ENCODE peak calls at places on chromosome 6, in nine cellular contexts. C, D, K, G, U, J, R, F and V are unnamed samples.

GRCh38 chr6:127300411-127300810 is 33.7 kb downstream of the RNF146 start:
- DNase-seq in C (no peak), D (peak; percentile 6), K (no peak), G (peak; percentile 20), U (no peak), J (no peak), R (no peak), F (no peak), V (peak; percentile 55)

GRCh38 chr6:36600564-36601146 is 6.5 kb downstream of the SRSF3 start:
- DNase-seq in C (no peak), D (no peak), K (no peak), G (no peak), U (no peak), J (no peak), R (no peak), F (no peak), V (no peak)

GRCh38 chr6:54173084-54173483 is 61.8 kb downstream of the MLIP start:
- DNase-seq in C (no peak), D (no peak), K (no peak), G (no peak), U (no peak), J (no peak), R (no peak), F (no peak), V (no peak)

GRCh38 chr6:92708270-92708669 is 711.1 kb downstream of the EPHA7 start:
- DNase-seq in C (no peak), D (no peak), K (no peak), G (no peak), U (no peak), J (no peak), R (no peak), F (no peak), V (no peak)

GRCh38 chr6:133132583-133132982 is 108.6 kb upstream of the EYA4 start:
- DNase-seq in C (no peak), D (no peak), K (no peak), G (no peak), U (no peak), J (no peak), R (peak; percentile 11), F (no peak), V (peak; percentile 45)

GRCh38 chr6:152124432-152125074 is 317.1 kb downstream of the ESR1 start:
- DNase-seq in C (peak; percentile 56), D (peak; percentile 56), K (no peak), G (peak; percentile 17), U (peak; percentile 43), J (peak; percentile 54), R (peak; percentile 57), F (no peak), V (peak; percentile 62)

GRCh38 chr6:11381801-11382513 is 149.5 kb upstream of the NEDD9 start:
- DNase-seq in C (no peak), D (no peak), K (peak; percentile 61), G (no peak), U (no peak), J (no peak), R (no peak), F (peak; percentile 92), V (no peak)

GRCh38 chr6:36851149-36851614 is 11.9 kb upstream of the CPNE5 start:
- DNase-seq in C (peak; percentile 37), D (peak; percentile 45), K (no peak), G (no peak), U (peak; percentile 84), J (peak; percentile 69), R (peak; percentile 61), F (no peak), V (peak; percentile 86)

GRCh38 chr6:163955752-163956151 is 541.2 kb downstream of the QKI start:
- DNase-seq in C (no peak), D (no peak), K (no peak), G (no peak), U (no peak), J (no peak), R (no peak), F (no peak), V (no peak)

GRCh38 chr6:35960192-35960591 is 39.3 kb upstream of the SRPK1 start:
- DNase-seq in C (no peak), D (no peak), K (no peak), G (no peak), U (no peak), J (no peak), R (no peak), F (no peak), V (no peak)

GRCh38 chr6:7140631-7141366 is 33.0 kb downstream of the RREB1 start:
- DNase-seq in C (peak; percentile 36), D (peak; percentile 60), K (peak; percentile 58), G (no peak), U (peak; percentile 91), J (peak; percentile 67), R (peak; percentile 95), F (no peak), V (peak; percentile 86)

GRCh38 chr6:7142228-7142801 is 34.6 kb downstream of the RREB1 start:
- DNase-seq in C (no peak), D (no peak), K (no peak), G (no peak), U (no peak), J (no peak), R (no peak), F (no peak), V (no peak)

GRCh38 chr6:7145269-7146078 is 37.7 kb downstream of the RREB1 start:
- DNase-seq in C (no peak), D (no peak), K (peak; percentile 76), G (no peak), U (no peak), J (no peak), R (no peak), F (no peak), V (peak; percentile 70)

GRCh38 chr6:7144810-7145209 is 37.0 kb downstream of the RREB1 start:
- DNase-seq in C (no peak), D (no peak), K (peak; percentile 56), G (no peak), U (peak; percentile 39), J (no peak), R (no peak), F (no peak), V (no peak)

DNA sequence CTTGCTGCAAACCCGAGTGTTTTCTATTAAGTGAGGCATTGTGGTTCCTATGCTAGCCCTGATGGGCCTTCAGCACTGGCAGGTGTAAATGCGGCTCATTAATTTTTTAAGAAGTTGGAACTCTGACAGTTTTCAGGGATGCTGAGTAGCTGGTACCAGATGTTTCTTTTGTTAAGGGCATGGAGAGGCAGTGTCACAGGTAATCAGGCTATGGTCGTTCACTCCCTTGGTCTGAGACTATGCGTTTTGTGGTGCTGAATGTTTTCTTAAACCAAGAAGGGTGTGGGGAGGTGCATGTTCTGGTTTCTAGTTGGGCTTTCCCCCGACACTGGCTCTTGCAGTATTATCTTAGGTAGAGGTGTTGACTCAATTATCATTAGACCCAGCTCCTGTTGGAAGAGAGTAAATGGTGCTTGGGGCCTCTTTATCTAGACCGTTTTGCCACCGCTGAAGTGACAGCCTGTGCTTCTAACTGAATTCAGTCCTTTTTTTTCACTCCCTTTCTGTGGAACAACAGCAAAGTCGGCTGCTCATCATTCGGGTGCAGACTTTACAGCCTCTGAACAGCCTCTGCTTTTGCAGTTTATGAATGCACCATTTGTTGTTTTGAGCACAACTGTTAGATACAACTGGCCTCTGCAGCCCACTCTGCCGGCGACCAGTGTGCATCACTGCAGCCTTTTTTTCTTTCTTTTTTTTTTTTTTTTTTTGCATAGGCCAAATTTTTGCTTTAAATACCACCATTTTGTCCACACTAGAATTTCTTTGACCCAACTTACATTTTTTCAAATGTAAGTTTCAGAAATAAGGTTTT is 35.6 kb downstream of the RREB1 start:
- DNase-seq in C (no peak), D (no peak), K (no peak), G (no peak), U (peak; percentile 91), J (peak; percentile 66), R (no peak), F (no peak), V (no peak)
- TF ChIP-seq REST in C (no peak), D (no peak), K (no peak), G (no peak), U (no peak), J (no peak), R (no peak), F (no peak), V (no peak)

DNA sequence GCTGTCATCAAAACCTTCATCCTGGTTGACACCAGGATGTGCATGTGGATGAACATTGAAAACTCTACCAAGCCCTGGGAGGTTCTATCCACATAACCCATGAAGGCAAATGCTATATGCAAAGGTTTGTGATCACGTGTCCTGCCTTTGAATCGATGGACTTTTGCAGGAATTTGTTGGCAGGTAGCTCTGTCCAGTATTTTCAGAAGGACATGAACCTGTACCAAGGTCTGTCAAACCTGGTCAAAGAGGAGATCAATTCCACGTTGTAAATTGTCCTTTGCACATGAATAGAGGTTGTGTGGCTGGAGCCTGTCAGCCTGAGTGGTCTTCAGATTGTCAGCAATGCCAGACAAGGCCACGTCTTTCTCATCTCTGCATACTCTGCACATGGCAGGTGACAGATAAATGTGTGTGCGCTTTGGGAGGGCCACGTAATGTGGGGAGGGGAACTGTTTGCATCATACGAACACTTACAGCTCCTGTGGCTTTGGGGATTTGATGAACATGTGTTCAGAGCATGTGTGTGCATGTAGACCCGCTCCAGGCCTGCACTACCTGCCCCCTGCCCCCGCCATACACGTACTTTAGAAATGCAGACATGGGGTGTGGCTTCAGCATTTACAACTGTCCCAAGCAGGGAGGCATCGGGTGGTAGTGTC is 169.1 kb downstream of the ERMARD start:
- DNase-seq in C (no peak), D (no peak), K (no peak), G (no peak), U (no peak), J (no peak), R (no peak), F (no peak), V (no peak)
- TF ChIP-seq REST in C (no peak), D (no peak), K (no peak), G (no peak), U (no peak), J (no peak), R (no peak), F (no peak), V (no peak)

GRCh38 chr6:40356242-40356910 is 230.8 kb downstream of the LRFN2 start:
- DNase-seq in C (no peak), D (no peak), K (no peak), G (no peak), U (no peak), J (no peak), R (no peak), F (no peak), V (no peak)
- TF ChIP-seq REST in C (no peak), D (no peak), K (no peak), G (no peak), U (no peak), J (no peak), R (no peak), F (no peak), V (no peak)

DNA sequence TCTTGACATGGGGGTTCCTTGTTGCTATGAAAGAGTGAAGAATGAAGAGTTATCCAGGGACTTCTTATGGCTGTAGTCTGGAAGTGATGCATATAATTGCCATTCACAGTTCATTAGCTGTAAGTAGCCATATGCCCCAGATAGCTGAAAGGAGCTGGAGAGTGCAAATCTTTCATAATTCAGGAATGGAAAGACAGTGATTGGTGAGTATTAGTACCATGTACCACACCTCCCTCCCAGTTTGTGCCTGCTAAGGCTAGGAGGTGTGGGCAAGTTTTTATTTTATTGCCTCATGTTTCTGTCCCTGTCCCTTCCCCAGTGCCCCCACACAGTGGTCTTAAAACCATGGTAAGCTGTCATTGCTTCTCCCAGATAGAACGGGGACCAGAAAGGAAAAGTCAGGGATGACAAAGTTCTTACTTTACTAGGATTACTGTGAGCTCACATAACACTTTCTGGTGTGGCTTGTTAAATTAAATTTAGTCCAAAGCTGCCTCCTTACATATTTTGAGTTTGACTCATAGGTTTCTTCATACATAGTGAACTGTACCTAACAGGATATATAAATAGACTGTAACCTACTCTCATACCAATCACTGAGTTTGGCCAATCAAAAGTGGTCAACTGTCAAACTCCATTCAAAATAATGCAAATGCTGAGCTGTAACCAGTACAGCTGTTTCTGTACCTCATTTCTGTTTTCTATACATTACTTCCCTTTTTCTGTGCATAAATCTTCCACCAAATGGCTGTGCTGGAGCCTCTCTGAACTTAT is 119.4 kb downstream of the RFPL4B start:
- DNase-seq in C (no peak), D (no peak), K (no peak), G (no peak), U (no peak), J (no peak), R (no peak), F (no peak), V (no peak)
- TF ChIP-seq REST in C (no peak), D (no peak), K (no peak), G (no peak), U (no peak), J (no peak), R (no peak), F (no peak), V (no peak)